ENCODE peak calls at places on chromosome 21, in nine cellular contexts. One of them, this sample, is unnamed.

GRCh38 chr21:20527691-20528090 is 470.5 kb upstream of the NCAM2 start:
- DNase-seq in heart left ventricle: no peak
- DNase-seq in mucosa of descending colon: no peak
- DNase-seq in DND-41: no peak
- DNase-seq in CD4-positive, CD25-positive, alpha-beta regulatory T cell: no peak
- DNase-seq in CD8-positive, alpha-beta T cell: no peak
- DNase-seq in sigmoid colon: no peak
- DNase-seq in coronary artery: no peak
- DNase-seq in cardiac fibroblast: no peak
- DNase-seq in this sample: no peak

GRCh38 chr21:26709090-26709489 is 136.0 kb upstream of the CYYR1 start:
- DNase-seq in coronary artery: no peak
- DNase-seq in sigmoid colon: no peak
- DNase-seq in cardiac fibroblast: no peak
- DNase-seq in CD8-positive, alpha-beta T cell: no peak
- DNase-seq in heart left ventricle: no peak
- DNase-seq in DND-41: no peak
- DNase-seq in CD4-positive, CD25-positive, alpha-beta regulatory T cell: no peak
- DNase-seq in mucosa of descending colon: no peak
- DNase-seq in this sample: no peak

GRCh38 chr21:39660191-39660590 is 47.5 kb downstream of the B3GALT5 start:
- DNase-seq in coronary artery: peak
- DNase-seq in cardiac fibroblast: peak
- DNase-seq in CD8-positive, alpha-beta T cell: no peak
- DNase-seq in CD4-positive, CD25-positive, alpha-beta regulatory T cell: no peak
- DNase-seq in DND-41: no peak
- DNase-seq in heart left ventricle: peak
- DNase-seq in mucosa of descending colon: peak
- DNase-seq in sigmoid colon: no peak
- DNase-seq in this sample: no peak

GRCh38 chr21:38027901-38028300 is 111.6 kb upstream of the KCNJ6 start:
- DNase-seq in CD4-positive, CD25-positive, alpha-beta regulatory T cell: no peak
- DNase-seq in DND-41: no peak
- DNase-seq in coronary artery: no peak
- DNase-seq in heart left ventricle: no peak
- DNase-seq in mucosa of descending colon: no peak
- DNase-seq in sigmoid colon: no peak
- DNase-seq in CD8-positive, alpha-beta T cell: no peak
- DNase-seq in cardiac fibroblast: peak
- DNase-seq in this sample: no peak

GRCh38 chr21:37764696-37765095 is 151.6 kb downstream of the KCNJ6 start:
- DNase-seq in coronary artery: no peak
- DNase-seq in sigmoid colon: no peak
- DNase-seq in cardiac fibroblast: no peak
- DNase-seq in mucosa of descending colon: no peak
- DNase-seq in CD8-positive, alpha-beta T cell: no peak
- DNase-seq in heart left ventricle: no peak
- DNase-seq in DND-41: no peak
- DNase-seq in CD4-positive, CD25-positive, alpha-beta regulatory T cell: no peak
- DNase-seq in this sample: no peak

GRCh38 chr21:42496839-42497202 is 797 bp upstream of the RSPH1 start:
- DNase-seq in sigmoid colon: peak
- DNase-seq in heart left ventricle: no peak
- DNase-seq in coronary artery: no peak
- DNase-seq in mucosa of descending colon: peak
- DNase-seq in CD8-positive, alpha-beta T cell: no peak
- DNase-seq in DND-41: no peak
- DNase-seq in cardiac fibroblast: no peak
- DNase-seq in CD4-positive, CD25-positive, alpha-beta regulatory T cell: no peak
- DNase-seq in this sample: no peak

GRCh38 chr21:20739421-20739820 is 258.8 kb upstream of the NCAM2 start:
- DNase-seq in CD8-positive, alpha-beta T cell: no peak
- DNase-seq in sigmoid colon: no peak
- DNase-seq in cardiac fibroblast: no peak
- DNase-seq in DND-41: peak
- DNase-seq in CD4-positive, CD25-positive, alpha-beta regulatory T cell: no peak
- DNase-seq in coronary artery: no peak
- DNase-seq in heart left ventricle: no peak
- DNase-seq in mucosa of descending colon: no peak
- DNase-seq in this sample: peak

GRCh38 chr21:37916795-37917142 is 512 bp upstream of the KCNJ6 start:
- DNase-seq in sigmoid colon: no peak
- DNase-seq in cardiac fibroblast: no peak
- DNase-seq in CD8-positive, alpha-beta T cell: no peak
- DNase-seq in heart left ventricle: no peak
- DNase-seq in CD4-positive, CD25-positive, alpha-beta regulatory T cell: no peak
- DNase-seq in DND-41: no peak
- DNase-seq in coronary artery: no peak
- DNase-seq in mucosa of descending colon: no peak
- DNase-seq in this sample: no peak

GRCh38 chr21:42427809-42428419 is 24.2 kb downstream of the UBASH3A start:
- DNase-seq in DND-41: no peak
- DNase-seq in CD8-positive, alpha-beta T cell: no peak
- DNase-seq in sigmoid colon: no peak
- DNase-seq in heart left ventricle: no peak
- DNase-seq in coronary artery: no peak
- DNase-seq in CD4-positive, CD25-positive, alpha-beta regulatory T cell: no peak
- DNase-seq in cardiac fibroblast: no peak
- DNase-seq in mucosa of descending colon: no peak
- DNase-seq in this sample: no peak

GRCh38 chr21:38768385-38769071 is 37.2 kb upstream of the ETS2 start:
- DNase-seq in DND-41: peak
- DNase-seq in CD4-positive, CD25-positive, alpha-beta regulatory T cell: no peak
- DNase-seq in coronary artery: no peak
- DNase-seq in CD8-positive, alpha-beta T cell: peak
- DNase-seq in cardiac fibroblast: peak
- DNase-seq in heart left ventricle: no peak
- DNase-seq in mucosa of descending colon: no peak
- DNase-seq in sigmoid colon: no peak
- DNase-seq in this sample: peak

GRCh38 chr21:25999935-26000582 is 170.5 kb downstream of the APP start:
- DNase-seq in mucosa of descending colon: peak
- DNase-seq in cardiac fibroblast: no peak
- DNase-seq in heart left ventricle: no peak
- DNase-seq in CD8-positive, alpha-beta T cell: peak
- DNase-seq in CD4-positive, CD25-positive, alpha-beta regulatory T cell: no peak
- DNase-seq in sigmoid colon: no peak
- DNase-seq in DND-41: no peak
- DNase-seq in coronary artery: no peak
- DNase-seq in this sample: no peak

GRCh38 chr21:28391938-28392337 is 600.7 kb downstream of the LTN1 start:
- DNase-seq in CD8-positive, alpha-beta T cell: no peak
- DNase-seq in coronary artery: no peak
- DNase-seq in DND-41: no peak
- DNase-seq in sigmoid colon: no peak
- DNase-seq in heart left ventricle: no peak
- DNase-seq in CD4-positive, CD25-positive, alpha-beta regulatory T cell: no peak
- DNase-seq in cardiac fibroblast: no peak
- DNase-seq in mucosa of descending colon: no peak
- DNase-seq in this sample: no peak

GRCh38 chr21:41317458-41317857 is 857 bp downstream of the FAM3B start:
- DNase-seq in cardiac fibroblast: no peak
- DNase-seq in coronary artery: no peak
- DNase-seq in mucosa of descending colon: no peak
- DNase-seq in sigmoid colon: no peak
- DNase-seq in heart left ventricle: no peak
- DNase-seq in DND-41: no peak
- DNase-seq in CD8-positive, alpha-beta T cell: no peak
- DNase-seq in CD4-positive, CD25-positive, alpha-beta regulatory T cell: no peak
- DNase-seq in this sample: no peak
- H3K4me3 ChIP-seq in cardiac fibroblast: no peak
- H3K4me3 ChIP-seq in coronary artery: no peak
- H3K4me3 ChIP-seq in mucosa of descending colon: no peak
- H3K4me3 ChIP-seq in sigmoid colon: no peak
- H3K4me3 ChIP-seq in heart left ventricle: no peak
- H3K4me3 ChIP-seq in DND-41: no peak
- H3K4me3 ChIP-seq in CD8-positive, alpha-beta T cell: no peak
- H3K4me3 ChIP-seq in CD4-positive, CD25-positive, alpha-beta regulatory T cell: no peak
- H3K4me3 ChIP-seq in this sample: no peak

GRCh38 chr21:36690637-36691538 is 8.0 kb upstream of the SIM2 start:
- DNase-seq in cardiac fibroblast: no peak
- DNase-seq in mucosa of descending colon: no peak
- DNase-seq in CD4-positive, CD25-positive, alpha-beta regulatory T cell: no peak
- DNase-seq in CD8-positive, alpha-beta T cell: no peak
- DNase-seq in sigmoid colon: no peak
- DNase-seq in DND-41: no peak
- DNase-seq in coronary artery: no peak
- DNase-seq in heart left ventricle: no peak
- DNase-seq in this sample: no peak

GRCh38 chr21:36693144-36694040 is 5.5 kb upstream of the SIM2 start:
- DNase-seq in sigmoid colon: no peak
- DNase-seq in DND-41: no peak
- DNase-seq in CD4-positive, CD25-positive, alpha-beta regulatory T cell: no peak
- DNase-seq in heart left ventricle: no peak
- DNase-seq in cardiac fibroblast: no peak
- DNase-seq in mucosa of descending colon: no peak
- DNase-seq in CD8-positive, alpha-beta T cell: no peak
- DNase-seq in coronary artery: no peak
- DNase-seq in this sample: no peak

GRCh38 chr21:36692125-36692843 is 6.6 kb upstream of the SIM2 start:
- DNase-seq in CD4-positive, CD25-positive, alpha-beta regulatory T cell: no peak
- DNase-seq in sigmoid colon: no peak
- DNase-seq in heart left ventricle: no peak
- DNase-seq in CD8-positive, alpha-beta T cell: no peak
- DNase-seq in mucosa of descending colon: no peak
- DNase-seq in cardiac fibroblast: no peak
- DNase-seq in coronary artery: no peak
- DNase-seq in DND-41: no peak
- DNase-seq in this sample: no peak

GRCh38 chr21:36692844-36693143 is 6.1 kb upstream of the SIM2 start:
- DNase-seq in coronary artery: no peak
- DNase-seq in sigmoid colon: no peak
- DNase-seq in CD8-positive, alpha-beta T cell: no peak
- DNase-seq in CD4-positive, CD25-positive, alpha-beta regulatory T cell: no peak
- DNase-seq in DND-41: no peak
- DNase-seq in cardiac fibroblast: no peak
- DNase-seq in heart left ventricle: no peak
- DNase-seq in mucosa of descending colon: no peak
- DNase-seq in this sample: no peak

GRCh38 chr21:36691539-36692124 is 7.3 kb upstream of the SIM2 start:
- DNase-seq in CD8-positive, alpha-beta T cell: no peak
- DNase-seq in CD4-positive, CD25-positive, alpha-beta regulatory T cell: no peak
- DNase-seq in DND-41: no peak
- DNase-seq in sigmoid colon: no peak
- DNase-seq in mucosa of descending colon: no peak
- DNase-seq in heart left ventricle: no peak
- DNase-seq in cardiac fibroblast: no peak
- DNase-seq in coronary artery: no peak
- DNase-seq in this sample: no peak
- H3K4me3 ChIP-seq in CD8-positive, alpha-beta T cell: no peak
- H3K4me3 ChIP-seq in CD4-positive, CD25-positive, alpha-beta regulatory T cell: no peak
- H3K4me3 ChIP-seq in DND-41: no peak
- H3K4me3 ChIP-seq in sigmoid colon: no peak
- H3K4me3 ChIP-seq in mucosa of descending colon: no peak
- H3K4me3 ChIP-seq in heart left ventricle: no peak
- H3K4me3 ChIP-seq in cardiac fibroblast: no peak
- H3K4me3 ChIP-seq in coronary artery: no peak
- H3K4me3 ChIP-seq in this sample: no peak

DNA sequence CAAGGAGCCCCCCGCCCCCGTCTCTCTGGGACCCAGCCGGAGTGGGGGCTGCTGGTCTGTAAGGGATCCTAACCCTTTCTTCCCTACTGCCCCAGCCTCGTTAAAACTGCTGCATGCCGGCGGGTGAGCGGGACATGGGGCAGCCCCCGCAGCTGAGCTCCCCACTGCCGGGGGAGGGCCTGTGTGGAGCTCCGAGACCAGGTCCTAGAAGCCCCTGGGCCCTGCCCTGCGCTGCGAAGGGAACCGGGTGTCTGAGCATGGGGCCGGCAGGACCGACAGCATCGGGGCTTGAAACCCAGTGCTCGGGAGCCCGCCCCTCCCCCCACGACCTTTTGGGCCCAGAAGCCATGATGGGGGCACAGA is 9.2 kb upstream of the COL6A1 start:
- DNase-seq in heart left ventricle: peak
- DNase-seq in mucosa of descending colon: no peak
- DNase-seq in DND-41: no peak
- DNase-seq in sigmoid colon: peak
- DNase-seq in CD8-positive, alpha-beta T cell: no peak
- DNase-seq in cardiac fibroblast: no peak
- DNase-seq in CD4-positive, CD25-positive, alpha-beta regulatory T cell: no peak
- DNase-seq in coronary artery: peak
- DNase-seq in this sample: no peak
- H3K4me3 ChIP-seq in heart left ventricle: peak
- H3K4me3 ChIP-seq in mucosa of descending colon: no peak
- H3K4me3 ChIP-seq in DND-41: no peak
- H3K4me3 ChIP-seq in sigmoid colon: peak
- H3K4me3 ChIP-seq in CD8-positive, alpha-beta T cell: no peak
- H3K4me3 ChIP-seq in cardiac fibroblast: no peak
- H3K4me3 ChIP-seq in CD4-positive, CD25-positive, alpha-beta regulatory T cell: no peak
- H3K4me3 ChIP-seq in coronary artery: peak
- H3K4me3 ChIP-seq in this sample: no peak

GRCh38 chr21:31555741-31556191 is 103.7 kb upstream of the SOD1 start:
- DNase-seq in CD8-positive, alpha-beta T cell: no peak
- DNase-seq in CD4-positive, CD25-positive, alpha-beta regulatory T cell: no peak
- DNase-seq in cardiac fibroblast: no peak
- DNase-seq in coronary artery: no peak
- DNase-seq in sigmoid colon: no peak
- DNase-seq in heart left ventricle: no peak
- DNase-seq in DND-41: no peak
- DNase-seq in mucosa of descending colon: no peak
- DNase-seq in this sample: no peak

GRCh38 chr21:31557956-31558838 is 101.3 kb upstream of the SOD1 start:
- DNase-seq in sigmoid colon: no peak
- DNase-seq in mucosa of descending colon: peak
- DNase-seq in cardiac fibroblast: peak
- DNase-seq in coronary artery: no peak
- DNase-seq in heart left ventricle: no peak
- DNase-seq in CD4-positive, CD25-positive, alpha-beta regulatory T cell: no peak
- DNase-seq in CD8-positive, alpha-beta T cell: peak
- DNase-seq in DND-41: peak
- DNase-seq in this sample: no peak

GRCh38 chr21:31556662-31557061 is 102.8 kb upstream of the SOD1 start:
- DNase-seq in CD8-positive, alpha-beta T cell: no peak
- DNase-seq in CD4-positive, CD25-positive, alpha-beta regulatory T cell: no peak
- DNase-seq in cardiac fibroblast: no peak
- DNase-seq in coronary artery: no peak
- DNase-seq in heart left ventricle: no peak
- DNase-seq in sigmoid colon: no peak
- DNase-seq in DND-41: no peak
- DNase-seq in mucosa of descending colon: no peak
- DNase-seq in this sample: no peak

GRCh38 chr21:31558839-31559367 is 100.6 kb upstream of the SOD1 start:
- DNase-seq in cardiac fibroblast: peak
- DNase-seq in heart left ventricle: peak
- DNase-seq in DND-41: peak
- DNase-seq in sigmoid colon: peak
- DNase-seq in CD8-positive, alpha-beta T cell: peak
- DNase-seq in CD4-positive, CD25-positive, alpha-beta regulatory T cell: peak
- DNase-seq in mucosa of descending colon: peak
- DNase-seq in coronary artery: peak
- DNase-seq in this sample: peak

DNA sequence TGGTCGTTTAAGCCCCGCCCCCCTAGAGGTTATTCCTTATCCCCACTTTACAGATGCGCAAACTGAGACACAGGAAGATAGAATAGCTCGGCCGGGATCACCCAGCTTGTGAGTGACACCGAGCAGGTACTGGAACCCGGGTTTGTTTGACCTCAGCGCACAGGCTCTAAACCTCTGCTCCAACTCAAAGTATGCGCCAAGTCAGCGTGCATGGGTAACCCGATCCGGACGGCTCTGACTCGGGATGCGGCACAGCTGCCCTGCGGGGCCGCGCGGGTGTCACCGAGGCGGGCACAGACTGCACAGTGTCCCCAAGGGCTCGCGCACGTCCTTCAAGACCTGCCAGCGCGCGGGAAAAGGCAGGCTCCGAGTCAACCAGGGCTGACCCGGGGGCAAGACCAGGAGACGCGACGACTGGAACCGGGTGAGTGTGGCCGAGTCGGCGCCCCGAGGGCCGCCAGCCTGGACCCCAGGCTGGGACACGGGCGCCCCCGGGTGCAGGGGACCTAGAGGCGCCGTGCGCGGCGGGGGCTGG is 102.0 kb upstream of the SOD1 start:
- DNase-seq in CD4-positive, CD25-positive, alpha-beta regulatory T cell: no peak
- DNase-seq in sigmoid colon: no peak
- DNase-seq in DND-41: no peak
- DNase-seq in heart left ventricle: no peak
- DNase-seq in coronary artery: no peak
- DNase-seq in mucosa of descending colon: no peak
- DNase-seq in cardiac fibroblast: no peak
- DNase-seq in CD8-positive, alpha-beta T cell: no peak
- DNase-seq in this sample: no peak
- H3K4me3 ChIP-seq in CD4-positive, CD25-positive, alpha-beta regulatory T cell: no peak
- H3K4me3 ChIP-seq in sigmoid colon: peak
- H3K4me3 ChIP-seq in DND-41: peak
- H3K4me3 ChIP-seq in heart left ventricle: peak
- H3K4me3 ChIP-seq in coronary artery: peak
- H3K4me3 ChIP-seq in mucosa of descending colon: no peak
- H3K4me3 ChIP-seq in cardiac fibroblast: no peak
- H3K4me3 ChIP-seq in CD8-positive, alpha-beta T cell: peak
- H3K4me3 ChIP-seq in this sample: peak

This sample was measured in Jurkat, Clone E6-1.